ENCODE peak calls at places on chromosomes 6 and 20, in eight cellular contexts. One of them, this sample, is unnamed.

GRCh38 chr6:126440923-126441322 is 101.0 kb downstream of the CENPW start:
- DNase-seq in activated CD8-positive, alpha-beta memory T cell treated with anti-CD3 and anti-CD28 coated beads for 48 hours: no peak
- DNase-seq in activated naive CD4-positive, alpha-beta T cell treated with anti-CD3 and anti-CD28 coated beads, Interleukin-2, amount 10 ng/mL, durations not matched to agents 7 days and 5 days: no peak
- DNase-seq in suprapubic skin: no peak
- DNase-seq in CD4-positive, alpha-beta memory T cell: no peak
- DNase-seq in GM13976: no peak
- DNase-seq in M059J: no peak
- DNase-seq in AG08396: no peak
- DNase-seq in this sample: no peak

GRCh38 chr6:74369556-74369993 is 673.6 kb downstream of the CD109 start:
- DNase-seq in activated CD8-positive, alpha-beta memory T cell treated with anti-CD3 and anti-CD28 coated beads for 48 hours: no peak
- DNase-seq in activated naive CD4-positive, alpha-beta T cell treated with anti-CD3 and anti-CD28 coated beads, Interleukin-2, amount 10 ng/mL, durations not matched to agents 7 days and 5 days: no peak
- DNase-seq in suprapubic skin: no peak
- DNase-seq in CD4-positive, alpha-beta memory T cell: no peak
- DNase-seq in GM13976: no peak
- DNase-seq in M059J: peak
- DNase-seq in AG08396: no peak
- DNase-seq in this sample: no peak

GRCh38 chr6:87944541-87944954 is 103.1 kb upstream of the SPACA1 start:
- DNase-seq in activated CD8-positive, alpha-beta memory T cell treated with anti-CD3 and anti-CD28 coated beads for 48 hours: no peak
- DNase-seq in activated naive CD4-positive, alpha-beta T cell treated with anti-CD3 and anti-CD28 coated beads, Interleukin-2, amount 10 ng/mL, durations not matched to agents 7 days and 5 days: no peak
- DNase-seq in suprapubic skin: no peak
- DNase-seq in CD4-positive, alpha-beta memory T cell: no peak
- DNase-seq in GM13976: peak
- DNase-seq in M059J: peak
- DNase-seq in AG08396: peak
- DNase-seq in this sample: peak

GRCh38 chr6:143556529-143556928 is 45.0 kb upstream of the FUCA2 start:
- DNase-seq in activated CD8-positive, alpha-beta memory T cell treated with anti-CD3 and anti-CD28 coated beads for 48 hours: no peak
- DNase-seq in activated naive CD4-positive, alpha-beta T cell treated with anti-CD3 and anti-CD28 coated beads, Interleukin-2, amount 10 ng/mL, durations not matched to agents 7 days and 5 days: no peak
- DNase-seq in suprapubic skin: no peak
- DNase-seq in CD4-positive, alpha-beta memory T cell: no peak
- DNase-seq in GM13976: no peak
- DNase-seq in M059J: peak
- DNase-seq in AG08396: peak
- DNase-seq in this sample: no peak

GRCh38 chr6:146352163-146352562 is 191.5 kb upstream of the RAB32 start:
- DNase-seq in activated CD8-positive, alpha-beta memory T cell treated with anti-CD3 and anti-CD28 coated beads for 48 hours: no peak
- DNase-seq in activated naive CD4-positive, alpha-beta T cell treated with anti-CD3 and anti-CD28 coated beads, Interleukin-2, amount 10 ng/mL, durations not matched to agents 7 days and 5 days: no peak
- DNase-seq in suprapubic skin: no peak
- DNase-seq in CD4-positive, alpha-beta memory T cell: no peak
- DNase-seq in GM13976: no peak
- DNase-seq in M059J: no peak
- DNase-seq in AG08396: no peak
- DNase-seq in this sample: no peak

GRCh38 chr6:160431231-160431630 is 83.1 kb downstream of the SLC22A3 start:
- DNase-seq in activated CD8-positive, alpha-beta memory T cell treated with anti-CD3 and anti-CD28 coated beads for 48 hours: no peak
- DNase-seq in activated naive CD4-positive, alpha-beta T cell treated with anti-CD3 and anti-CD28 coated beads, Interleukin-2, amount 10 ng/mL, durations not matched to agents 7 days and 5 days: no peak
- DNase-seq in suprapubic skin: peak
- DNase-seq in CD4-positive, alpha-beta memory T cell: no peak
- DNase-seq in GM13976: no peak
- DNase-seq in M059J: peak
- DNase-seq in AG08396: peak
- DNase-seq in this sample: no peak

GRCh38 chr20:64036346-64037198 is 590 bp downstream of the C20orf204 start:
- DNase-seq in activated CD8-positive, alpha-beta memory T cell treated with anti-CD3 and anti-CD28 coated beads for 48 hours: no peak
- DNase-seq in activated naive CD4-positive, alpha-beta T cell treated with anti-CD3 and anti-CD28 coated beads, Interleukin-2, amount 10 ng/mL, durations not matched to agents 7 days and 5 days: no peak
- DNase-seq in suprapubic skin: no peak
- DNase-seq in CD4-positive, alpha-beta memory T cell: no peak
- DNase-seq in GM13976: peak
- DNase-seq in M059J: no peak
- DNase-seq in AG08396: no peak
- DNase-seq in this sample: no peak

GRCh38 chr20:34983995-34984735 is 28.5 kb downstream of the MYH7B start:
- DNase-seq in activated CD8-positive, alpha-beta memory T cell treated with anti-CD3 and anti-CD28 coated beads for 48 hours: no peak
- DNase-seq in activated naive CD4-positive, alpha-beta T cell treated with anti-CD3 and anti-CD28 coated beads, Interleukin-2, amount 10 ng/mL, durations not matched to agents 7 days and 5 days: no peak
- DNase-seq in suprapubic skin: no peak
- DNase-seq in CD4-positive, alpha-beta memory T cell: no peak
- DNase-seq in GM13976: no peak
- DNase-seq in M059J: no peak
- DNase-seq in AG08396: no peak
- DNase-seq in this sample: no peak

GRCh38 chr6:34090495-34090894 is 55.4 kb downstream of the GRM4 start:
- DNase-seq in activated CD8-positive, alpha-beta memory T cell treated with anti-CD3 and anti-CD28 coated beads for 48 hours: no peak
- DNase-seq in activated naive CD4-positive, alpha-beta T cell treated with anti-CD3 and anti-CD28 coated beads, Interleukin-2, amount 10 ng/mL, durations not matched to agents 7 days and 5 days: no peak
- DNase-seq in suprapubic skin: no peak
- DNase-seq in CD4-positive, alpha-beta memory T cell: no peak
- DNase-seq in GM13976: no peak
- DNase-seq in M059J: no peak
- DNase-seq in AG08396: no peak
- DNase-seq in this sample: no peak

GRCh38 chr6:141552463-141552862 is 580.3 kb upstream of the GJE1 start:
- DNase-seq in activated CD8-positive, alpha-beta memory T cell treated with anti-CD3 and anti-CD28 coated beads for 48 hours: no peak
- DNase-seq in activated naive CD4-positive, alpha-beta T cell treated with anti-CD3 and anti-CD28 coated beads, Interleukin-2, amount 10 ng/mL, durations not matched to agents 7 days and 5 days: no peak
- DNase-seq in suprapubic skin: no peak
- DNase-seq in CD4-positive, alpha-beta memory T cell: no peak
- DNase-seq in GM13976: no peak
- DNase-seq in M059J: peak
- DNase-seq in AG08396: peak
- DNase-seq in this sample: peak

GRCh38 chr6:152094992-152095592 is 287.6 kb downstream of the ESR1 start:
- DNase-seq in activated CD8-positive, alpha-beta memory T cell treated with anti-CD3 and anti-CD28 coated beads for 48 hours: no peak
- DNase-seq in activated naive CD4-positive, alpha-beta T cell treated with anti-CD3 and anti-CD28 coated beads, Interleukin-2, amount 10 ng/mL, durations not matched to agents 7 days and 5 days: no peak
- DNase-seq in suprapubic skin: peak
- DNase-seq in CD4-positive, alpha-beta memory T cell: no peak
- DNase-seq in GM13976: no peak
- DNase-seq in M059J: peak
- DNase-seq in AG08396: peak
- DNase-seq in this sample: peak

GRCh38 chr6:14658909-14659561 is 541.5 kb downstream of the CD83 start:
- DNase-seq in activated CD8-positive, alpha-beta memory T cell treated with anti-CD3 and anti-CD28 coated beads for 48 hours: no peak
- DNase-seq in activated naive CD4-positive, alpha-beta T cell treated with anti-CD3 and anti-CD28 coated beads, Interleukin-2, amount 10 ng/mL, durations not matched to agents 7 days and 5 days: no peak
- DNase-seq in suprapubic skin: no peak
- DNase-seq in CD4-positive, alpha-beta memory T cell: no peak
- DNase-seq in GM13976: no peak
- DNase-seq in M059J: peak
- DNase-seq in AG08396: no peak
- DNase-seq in this sample: no peak

GRCh38 chr20:57865266-57865665 is 155.5 kb upstream of the PMEPA1 start:
- DNase-seq in activated CD8-positive, alpha-beta memory T cell treated with anti-CD3 and anti-CD28 coated beads for 48 hours: no peak
- DNase-seq in activated naive CD4-positive, alpha-beta T cell treated with anti-CD3 and anti-CD28 coated beads, Interleukin-2, amount 10 ng/mL, durations not matched to agents 7 days and 5 days: no peak
- DNase-seq in suprapubic skin: no peak
- DNase-seq in CD4-positive, alpha-beta memory T cell: no peak
- DNase-seq in GM13976: no peak
- DNase-seq in M059J: no peak
- DNase-seq in AG08396: no peak
- DNase-seq in this sample: no peak

GRCh38 chr6:14250573-14250972 is 133.0 kb downstream of the CD83 start:
- DNase-seq in activated CD8-positive, alpha-beta memory T cell treated with anti-CD3 and anti-CD28 coated beads for 48 hours: no peak
- DNase-seq in activated naive CD4-positive, alpha-beta T cell treated with anti-CD3 and anti-CD28 coated beads, Interleukin-2, amount 10 ng/mL, durations not matched to agents 7 days and 5 days: no peak
- DNase-seq in suprapubic skin: no peak
- DNase-seq in CD4-positive, alpha-beta memory T cell: no peak
- DNase-seq in GM13976: no peak
- DNase-seq in M059J: no peak
- DNase-seq in AG08396: no peak
- DNase-seq in this sample: no peak

GRCh38 chr6:145669627-145670034 is 65.7 kb downstream of the EPM2A start:
- DNase-seq in activated CD8-positive, alpha-beta memory T cell treated with anti-CD3 and anti-CD28 coated beads for 48 hours: no peak
- DNase-seq in activated naive CD4-positive, alpha-beta T cell treated with anti-CD3 and anti-CD28 coated beads, Interleukin-2, amount 10 ng/mL, durations not matched to agents 7 days and 5 days: no peak
- DNase-seq in suprapubic skin: no peak
- DNase-seq in CD4-positive, alpha-beta memory T cell: no peak
- DNase-seq in GM13976: no peak
- DNase-seq in M059J: peak
- DNase-seq in AG08396: peak
- DNase-seq in this sample: no peak

GRCh38 chr6:149032599-149033405 is 284.7 kb upstream of the TAB2 start:
- DNase-seq in activated CD8-positive, alpha-beta memory T cell treated with anti-CD3 and anti-CD28 coated beads for 48 hours: peak
- DNase-seq in activated naive CD4-positive, alpha-beta T cell treated with anti-CD3 and anti-CD28 coated beads, Interleukin-2, amount 10 ng/mL, durations not matched to agents 7 days and 5 days: peak
- DNase-seq in suprapubic skin: no peak
- DNase-seq in CD4-positive, alpha-beta memory T cell: no peak
- DNase-seq in GM13976: peak
- DNase-seq in M059J: peak
- DNase-seq in AG08396: peak
- DNase-seq in this sample: no peak

GRCh38 chr6:26213334-26214075 is 126.3 kb downstream of the HFE start:
- DNase-seq in activated CD8-positive, alpha-beta memory T cell treated with anti-CD3 and anti-CD28 coated beads for 48 hours: no peak
- DNase-seq in activated naive CD4-positive, alpha-beta T cell treated with anti-CD3 and anti-CD28 coated beads, Interleukin-2, amount 10 ng/mL, durations not matched to agents 7 days and 5 days: no peak
- DNase-seq in suprapubic skin: no peak
- DNase-seq in CD4-positive, alpha-beta memory T cell: no peak
- DNase-seq in GM13976: no peak
- DNase-seq in M059J: no peak
- DNase-seq in AG08396: no peak
- DNase-seq in this sample: no peak

GRCh38 chr20:57473246-57474042 is 51.5 kb downstream of the CTCFL start:
- DNase-seq in activated CD8-positive, alpha-beta memory T cell treated with anti-CD3 and anti-CD28 coated beads for 48 hours: no peak
- DNase-seq in activated naive CD4-positive, alpha-beta T cell treated with anti-CD3 and anti-CD28 coated beads, Interleukin-2, amount 10 ng/mL, durations not matched to agents 7 days and 5 days: peak
- DNase-seq in suprapubic skin: peak
- DNase-seq in CD4-positive, alpha-beta memory T cell: no peak
- DNase-seq in GM13976: peak
- DNase-seq in M059J: no peak
- DNase-seq in AG08396: no peak
- DNase-seq in this sample: no peak

GRCh38 chr6:82385961-82386360 is 22.3 kb downstream of the TPBG start:
- DNase-seq in activated CD8-positive, alpha-beta memory T cell treated with anti-CD3 and anti-CD28 coated beads for 48 hours: no peak
- DNase-seq in activated naive CD4-positive, alpha-beta T cell treated with anti-CD3 and anti-CD28 coated beads, Interleukin-2, amount 10 ng/mL, durations not matched to agents 7 days and 5 days: no peak
- DNase-seq in suprapubic skin: no peak
- DNase-seq in CD4-positive, alpha-beta memory T cell: no peak
- DNase-seq in GM13976: no peak
- DNase-seq in M059J: no peak
- DNase-seq in AG08396: no peak
- DNase-seq in this sample: peak

GRCh38 chr20:38424404-38424803 is 10.7 kb downstream of the SNHG17 start:
- DNase-seq in activated CD8-positive, alpha-beta memory T cell treated with anti-CD3 and anti-CD28 coated beads for 48 hours: no peak
- DNase-seq in activated naive CD4-positive, alpha-beta T cell treated with anti-CD3 and anti-CD28 coated beads, Interleukin-2, amount 10 ng/mL, durations not matched to agents 7 days and 5 days: no peak
- DNase-seq in suprapubic skin: no peak
- DNase-seq in CD4-positive, alpha-beta memory T cell: no peak
- DNase-seq in GM13976: no peak
- DNase-seq in M059J: no peak
- DNase-seq in AG08396: no peak
- DNase-seq in this sample: no peak